ENCODE peak calls at places on chromosomes 13 and 19, in five cellular contexts. One of them, this sample, is unnamed.

GRCh38 chr19:31226536-31226935 is 122.7 kb downstream of the TSHZ3 start:
- DNase-seq in Peyer's patch: no peak
- DNase-seq in epithelial cell of proximal tubule: no peak
- DNase-seq in cardiac muscle cell: no peak
- DNase-seq in left ventricle myocardium inferior: no peak
- DNase-seq in this sample: no peak

GRCh38 chr19:50638576-50638975 is 1.1 kb downstream of the SYT3 start:
- DNase-seq in epithelial cell of proximal tubule: no peak
- DNase-seq in Peyer's patch: no peak
- DNase-seq in left ventricle myocardium inferior: no peak
- DNase-seq in cardiac muscle cell: no peak
- DNase-seq in this sample: no peak

GRCh38 chr19:12611361-12611699 is 610 bp downstream of the ZNF791 start:
- DNase-seq in cardiac muscle cell: peak
- DNase-seq in left ventricle myocardium inferior: peak
- DNase-seq in epithelial cell of proximal tubule: no peak
- DNase-seq in Peyer's patch: peak
- DNase-seq in this sample: no peak

GRCh38 chr13:44401577-44401976 is 28.0 kb downstream of the SERP2 start:
- DNase-seq in epithelial cell of proximal tubule: no peak
- DNase-seq in Peyer's patch: no peak
- DNase-seq in cardiac muscle cell: no peak
- DNase-seq in left ventricle myocardium inferior: no peak
- DNase-seq in this sample: no peak

GRCh38 chr19:55312621-55313117 is 12.5 kb downstream of the TMEM150B start:
- DNase-seq in cardiac muscle cell: no peak
- DNase-seq in epithelial cell of proximal tubule: no peak
- DNase-seq in left ventricle myocardium inferior: no peak
- DNase-seq in Peyer's patch: no peak
- DNase-seq in this sample: no peak

GRCh38 chr19:35459414-35460082 is 11.5 kb downstream of the FFAR2 start:
- DNase-seq in cardiac muscle cell: peak
- DNase-seq in epithelial cell of proximal tubule: no peak
- DNase-seq in left ventricle myocardium inferior: peak
- DNase-seq in Peyer's patch: no peak
- DNase-seq in this sample: no peak

GRCh38 chr19:45385392-45386221 is 15.2 kb upstream of the ERCC2 start:
- DNase-seq in cardiac muscle cell: no peak
- DNase-seq in Peyer's patch: no peak
- DNase-seq in epithelial cell of proximal tubule: no peak
- DNase-seq in left ventricle myocardium inferior: no peak
- DNase-seq in this sample: no peak

GRCh38 chr19:16627194-16627927 is 643 bp downstream of the MED26 start:
- DNase-seq in cardiac muscle cell: no peak
- DNase-seq in left ventricle myocardium inferior: no peak
- DNase-seq in Peyer's patch: no peak
- DNase-seq in epithelial cell of proximal tubule: no peak
- DNase-seq in this sample: peak

GRCh38 chr13:47334173-47334572 is 437.3 kb upstream of the HTR2A start:
- DNase-seq in left ventricle myocardium inferior: no peak
- DNase-seq in cardiac muscle cell: peak
- DNase-seq in Peyer's patch: no peak
- DNase-seq in epithelial cell of proximal tubule: peak
- DNase-seq in this sample: no peak

GRCh38 chr13:71645467-71645866 is 221.5 kb downstream of the DACH1 start:
- DNase-seq in Peyer's patch: no peak
- DNase-seq in left ventricle myocardium inferior: no peak
- DNase-seq in epithelial cell of proximal tubule: no peak
- DNase-seq in cardiac muscle cell: no peak
- DNase-seq in this sample: no peak

GRCh38 chr13:114101325-114101821 is 31.1 kb downstream of the RASA3 start:
- DNase-seq in Peyer's patch: peak
- DNase-seq in left ventricle myocardium inferior: no peak
- DNase-seq in epithelial cell of proximal tubule: no peak
- DNase-seq in cardiac muscle cell: no peak
- DNase-seq in this sample: no peak

GRCh38 chr13:44710576-44710975 is 134.4 kb upstream of the TSC22D1 start:
- DNase-seq in left ventricle myocardium inferior: no peak
- DNase-seq in cardiac muscle cell: peak
- DNase-seq in Peyer's patch: no peak
- DNase-seq in epithelial cell of proximal tubule: no peak
- DNase-seq in this sample: no peak

GRCh38 chr13:45258339-45258685 is 57.5 kb upstream of the KCTD4 start:
- DNase-seq in cardiac muscle cell: peak
- DNase-seq in epithelial cell of proximal tubule: no peak
- DNase-seq in left ventricle myocardium inferior: no peak
- DNase-seq in Peyer's patch: no peak
- DNase-seq in this sample: no peak

GRCh38 chr19:34172661-34173144 is 399 bp downstream of the LSM14A start:
- DNase-seq in Peyer's patch: no peak
- DNase-seq in left ventricle myocardium inferior: peak
- DNase-seq in cardiac muscle cell: no peak
- DNase-seq in epithelial cell of proximal tubule: no peak
- DNase-seq in this sample: no peak

DNA sequence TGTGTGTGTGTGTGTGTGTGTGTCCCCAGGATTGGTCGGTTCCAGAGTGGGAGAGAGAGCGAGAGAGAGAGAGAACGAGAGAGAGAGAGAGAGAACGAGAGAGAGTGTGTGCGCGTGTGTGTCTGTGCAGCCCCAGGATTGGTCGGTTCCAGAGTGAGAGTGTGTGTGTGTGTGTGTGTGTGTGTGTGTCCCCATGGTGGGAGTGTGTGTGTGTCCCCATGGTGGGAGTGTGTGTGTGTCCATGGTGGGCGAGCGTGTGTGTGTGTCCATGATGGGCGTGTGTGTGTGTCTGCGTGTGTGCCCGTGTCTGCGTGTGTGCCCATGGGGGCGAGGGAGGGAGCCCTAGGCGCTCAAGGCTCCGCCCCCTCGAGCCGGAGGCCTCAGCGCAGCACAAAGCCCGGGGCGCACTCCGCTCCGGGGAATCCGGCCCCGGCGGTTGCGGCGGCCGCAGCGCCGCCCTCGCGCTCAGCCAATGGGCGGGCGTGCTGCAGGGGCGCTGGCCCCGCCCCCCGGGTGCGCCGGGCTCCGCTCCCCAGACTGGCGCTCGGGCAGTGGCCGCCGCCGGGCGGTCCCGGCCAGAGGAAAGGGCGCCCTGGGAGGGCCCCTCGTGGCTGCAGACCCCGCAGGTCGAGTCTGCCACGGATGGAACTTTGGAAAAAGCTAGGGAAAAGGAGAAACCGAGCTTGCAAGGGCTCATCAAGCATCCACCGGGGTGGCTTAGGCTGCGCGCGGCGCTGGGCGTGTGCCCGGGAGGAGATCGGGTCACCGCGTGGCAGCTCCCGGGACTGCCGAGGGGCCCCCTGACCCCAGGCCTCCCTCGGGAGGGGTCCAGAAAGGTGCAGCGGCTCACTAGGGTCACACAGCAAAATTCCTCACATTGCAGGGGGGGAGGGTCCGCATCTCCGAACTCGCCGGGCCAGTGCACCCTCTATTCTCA is 96.2 kb downstream of the INSR start:
- DNase-seq in epithelial cell of proximal tubule: peak
- DNase-seq in cardiac muscle cell: peak
- DNase-seq in Peyer's patch: peak
- DNase-seq in left ventricle myocardium inferior: peak
- DNase-seq in this sample: peak
- TF ChIP-seq CTCF in epithelial cell of proximal tubule: no peak
- TF ChIP-seq CTCF in cardiac muscle cell: peak
- TF ChIP-seq CTCF in Peyer's patch: no peak
- TF ChIP-seq CTCF in left ventricle myocardium inferior: peak
- TF ChIP-seq CTCF in this sample: no peak

GRCh38 chr19:43504426-43505185 is at the start of gene PHLDB3:
- DNase-seq in left ventricle myocardium inferior: no peak
- DNase-seq in cardiac muscle cell: peak
- DNase-seq in Peyer's patch: peak
- DNase-seq in epithelial cell of proximal tubule: no peak
- DNase-seq in this sample: no peak

GRCh38 chr19:43501661-43502418 is 2.7 kb downstream of the PHLDB3 start:
- DNase-seq in left ventricle myocardium inferior: no peak
- DNase-seq in Peyer's patch: no peak
- DNase-seq in cardiac muscle cell: no peak
- DNase-seq in epithelial cell of proximal tubule: no peak
- DNase-seq in this sample: no peak

GRCh38 chr19:43505186-43505456 is 575 bp upstream of the PHLDB3 start:
- DNase-seq in Peyer's patch: no peak
- DNase-seq in left ventricle myocardium inferior: no peak
- DNase-seq in cardiac muscle cell: no peak
- DNase-seq in epithelial cell of proximal tubule: no peak
- DNase-seq in this sample: no peak

GRCh38 chr19:43502419-43502976 is 2.0 kb downstream of the PHLDB3 start:
- DNase-seq in cardiac muscle cell: no peak
- DNase-seq in epithelial cell of proximal tubule: no peak
- DNase-seq in Peyer's patch: no peak
- DNase-seq in left ventricle myocardium inferior: no peak
- DNase-seq in this sample: no peak

GRCh38 chr19:43503501-43504425 is 783 bp downstream of the PHLDB3 start:
- DNase-seq in Peyer's patch: peak
- DNase-seq in epithelial cell of proximal tubule: no peak
- DNase-seq in left ventricle myocardium inferior: peak
- DNase-seq in cardiac muscle cell: peak
- DNase-seq in this sample: peak
- TF ChIP-seq CTCF in Peyer's patch: no peak
- TF ChIP-seq CTCF in epithelial cell of proximal tubule: no peak
- TF ChIP-seq CTCF in left ventricle myocardium inferior: no peak
- TF ChIP-seq CTCF in cardiac muscle cell: no peak
- TF ChIP-seq CTCF in this sample: no peak

GRCh38 chr19:1598777-1599459 is 6.3 kb upstream of the MBD3 start:
- DNase-seq in left ventricle myocardium inferior: no peak
- DNase-seq in Peyer's patch: no peak
- DNase-seq in cardiac muscle cell: no peak
- DNase-seq in epithelial cell of proximal tubule: no peak
- DNase-seq in this sample: no peak

GRCh38 chr19:1599460-1599846 is 5.8 kb downstream of the UQCR11 start:
- DNase-seq in Peyer's patch: no peak
- DNase-seq in cardiac muscle cell: no peak
- DNase-seq in left ventricle myocardium inferior: no peak
- DNase-seq in epithelial cell of proximal tubule: no peak
- DNase-seq in this sample: no peak

GRCh38 chr19:1605236-1606137 is at the start of gene UQCR11:
- DNase-seq in Peyer's patch: peak
- DNase-seq in cardiac muscle cell: peak
- DNase-seq in left ventricle myocardium inferior: peak
- DNase-seq in epithelial cell of proximal tubule: peak
- DNase-seq in this sample: peak

GRCh38 chr19:1601613-1602064 is 3.6 kb downstream of the UQCR11 start:
- DNase-seq in cardiac muscle cell: no peak
- DNase-seq in Peyer's patch: no peak
- DNase-seq in epithelial cell of proximal tubule: no peak
- DNase-seq in left ventricle myocardium inferior: no peak
- DNase-seq in this sample: no peak

GRCh38 chr19:1602091-1602707 is 3.1 kb downstream of the UQCR11 start:
- DNase-seq in Peyer's patch: no peak
- DNase-seq in cardiac muscle cell: no peak
- DNase-seq in left ventricle myocardium inferior: no peak
- DNase-seq in epithelial cell of proximal tubule: no peak
- DNase-seq in this sample: no peak
- TF ChIP-seq CTCF in Peyer's patch: no peak
- TF ChIP-seq CTCF in cardiac muscle cell: no peak
- TF ChIP-seq CTCF in left ventricle myocardium inferior: no peak
- TF ChIP-seq CTCF in epithelial cell of proximal tubule: no peak
- TF ChIP-seq CTCF in this sample: no peak

GRCh38 chr13:26183416-26183815 is 38.7 kb downstream of the RNF6 start:
- DNase-seq in epithelial cell of proximal tubule: no peak
- DNase-seq in left ventricle myocardium inferior: no peak
- DNase-seq in Peyer's patch: no peak
- DNase-seq in cardiac muscle cell: no peak
- DNase-seq in this sample: no peak

GRCh38 chr13:26185720-26186119 is 36.4 kb downstream of the RNF6 start:
- DNase-seq in epithelial cell of proximal tubule: no peak
- DNase-seq in left ventricle myocardium inferior: no peak
- DNase-seq in cardiac muscle cell: no peak
- DNase-seq in Peyer's patch: no peak
- DNase-seq in this sample: no peak

GRCh38 chr13:26186995-26187394 is 35.1 kb downstream of the RNF6 start:
- DNase-seq in Peyer's patch: no peak
- DNase-seq in epithelial cell of proximal tubule: no peak
- DNase-seq in cardiac muscle cell: no peak
- DNase-seq in left ventricle myocardium inferior: no peak
- DNase-seq in this sample: no peak

GRCh38 chr13:26184791-26185250 is 37.3 kb downstream of the RNF6 start:
- DNase-seq in cardiac muscle cell: peak
- DNase-seq in epithelial cell of proximal tubule: peak
- DNase-seq in left ventricle myocardium inferior: peak
- DNase-seq in Peyer's patch: peak
- DNase-seq in this sample: peak

DNA sequence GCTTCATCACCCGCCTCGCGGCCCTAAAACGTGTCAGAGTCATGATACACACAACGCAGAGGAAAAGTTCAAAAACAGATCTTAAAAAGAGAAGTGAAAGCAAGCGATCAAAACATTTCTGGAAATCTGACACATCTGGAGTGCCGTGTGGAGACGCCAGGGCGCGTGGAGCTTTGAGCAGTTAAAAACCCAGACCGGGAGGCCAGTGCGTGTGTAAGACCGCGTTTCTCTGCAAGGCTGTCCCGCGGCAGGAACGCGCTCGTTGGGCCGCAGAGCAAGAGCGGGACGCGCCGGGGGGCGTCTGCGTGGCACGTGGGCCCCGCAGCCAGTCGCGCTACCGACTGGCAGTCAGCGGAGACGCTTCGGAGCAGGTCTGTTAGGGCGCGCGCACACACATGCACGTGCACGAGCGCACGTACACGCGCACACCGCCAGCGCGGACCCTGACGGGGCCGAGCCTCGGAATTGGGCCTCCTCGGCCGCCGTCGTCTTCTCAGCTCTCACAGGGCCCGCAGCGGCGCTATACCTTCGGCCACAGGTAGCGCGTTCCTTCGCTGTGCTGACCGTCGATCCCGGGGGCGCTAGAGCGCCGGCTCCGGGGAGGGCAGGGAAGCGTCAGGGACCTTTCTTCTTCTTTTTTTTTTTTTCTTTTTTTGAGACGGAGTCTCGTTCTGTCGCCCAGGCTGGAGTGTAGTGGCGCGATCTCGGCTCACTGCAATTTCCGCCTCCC is 35.8 kb downstream of the RNF6 start:
- DNase-seq in cardiac muscle cell: peak
- DNase-seq in epithelial cell of proximal tubule: peak
- DNase-seq in left ventricle myocardium inferior: peak
- DNase-seq in Peyer's patch: peak
- DNase-seq in this sample: peak
- TF ChIP-seq CTCF in cardiac muscle cell: peak
- TF ChIP-seq CTCF in epithelial cell of proximal tubule: peak
- TF ChIP-seq CTCF in left ventricle myocardium inferior: peak
- TF ChIP-seq CTCF in Peyer's patch: no peak
- TF ChIP-seq CTCF in this sample: peak

This sample was measured in natural killer cell.